ENCODE peak calls at places on chromosomes 4 and X, in nine cellular contexts. P is heart left ventricle; N is fibroblast of lung; L is CD8-positive, alpha-beta T cell; Y is mammary epithelial cell; W is fibroblast of mammary gland; O is breast epithelium; X is brain microvascular endothelial cell; M is AG04450. R is an unnamed sample.

GRCh38 chr4:35734381-35735098 is 509.8 kb downstream of the ARAP2 start:
- DNase-seq in P (no peak), N (no peak), L (no peak), Y (no peak), W (no peak), O (no peak), X (no peak), M (no peak), R (no peak)

GRCh38 chrX:47191331-47191730 is 2.3 kb upstream of the UBA1 start:
- DNase-seq in P (no peak), N (no peak), L (no peak), Y (peak), W (peak), O (no peak), X (no peak), M (no peak), R (no peak)

GRCh38 chrX:19121898-19122640 is at the start of gene ADGRG2:
- DNase-seq in P (peak), N (peak), L (no peak), Y (peak), W (peak), O (no peak), X (no peak), M (no peak), R (peak)

GRCh38 chrX:49829016-49829415 is at the start of gene PAGE4:
- DNase-seq in P (no peak), N (no peak), L (no peak), Y (no peak), W (no peak), O (no peak), X (no peak), M (no peak), R (no peak)

GRCh38 chrX:118182050-118182449 is 65.4 kb upstream of the KLHL13 start:
- DNase-seq in P (no peak), N (peak), L (no peak), Y (no peak), W (peak), O (no peak), X (no peak), M (no peak), R (no peak)

GRCh38 chrX:23511783-23512182 is 155.5 kb upstream of the PRDX4 start:
- DNase-seq in P (no peak), N (no peak), L (no peak), Y (no peak), W (no peak), O (no peak), X (no peak), M (no peak), R (no peak)

GRCh38 chrX:72478351-72478750 is 94.3 kb downstream of the HDAC8 start:
- DNase-seq in P (no peak), N (no peak), L (no peak), Y (no peak), W (no peak), O (no peak), X (no peak), M (no peak), R (no peak)

GRCh38 chrX:138859421-138859820 is 147.9 kb upstream of the FGF13 start:
- DNase-seq in P (no peak), N (peak), L (no peak), Y (no peak), W (no peak), O (no peak), X (no peak), M (no peak), R (no peak)

GRCh38 chr4:183876268-183876934 is 28.7 kb upstream of the STOX2 start:
- DNase-seq in P (peak), N (peak), L (no peak), Y (peak), W (peak), O (no peak), X (peak), M (peak), R (peak)

GRCh38 chr4:2330119-2331042 is 68.5 kb upstream of the MXD4 start:
- DNase-seq in P (no peak), N (peak), L (no peak), Y (peak), W (peak), O (no peak), X (peak), M (peak), R (no peak)

GRCh38 chr4:61541474-61541873 is 341.3 kb downstream of the ADGRL3 start:
- DNase-seq in P (no peak), N (no peak), L (no peak), Y (no peak), W (no peak), O (no peak), X (no peak), M (no peak), R (no peak)

GRCh38 chr4:827209-828081 is 1.5 kb upstream of the CPLX1 start:
- DNase-seq in P (no peak), N (no peak), L (no peak), Y (no peak), W (no peak), O (peak), X (no peak), M (no peak), R (peak)

GRCh38 chr4:105059337-105059736 is 87.3 kb upstream of the TET2 start:
- DNase-seq in P (no peak), N (peak), L (no peak), Y (peak), W (peak), O (no peak), X (no peak), M (no peak), R (no peak)

GRCh38 chrX:108399427-108400165 is 38.6 kb downstream of the COL4A6 start:
- DNase-seq in P (no peak), N (peak), L (no peak), Y (peak), W (peak), O (no peak), X (peak), M (no peak), R (no peak)

GRCh38 chrX:144637731-144638130 is 609.6 kb upstream of the SPANXN1 start:
- DNase-seq in P (no peak), N (no peak), L (no peak), Y (peak), W (peak), O (no peak), X (peak), M (no peak), R (no peak)

GRCh38 chr4:80614319-80614718 is 278.8 kb downstream of the CFAP299 start:
- DNase-seq in P (no peak), N (no peak), L (no peak), Y (no peak), W (no peak), O (no peak), X (no peak), M (no peak), R (no peak)

GRCh38 chrX:153929576-153929975 is 3.5 kb upstream of the ARHGAP4 start:
- DNase-seq in P (no peak), N (no peak), L (no peak), Y (no peak), W (no peak), O (no peak), X (no peak), M (no peak), R (no peak)

GRCh38 chr4:169253904-169254303 is 16.9 kb downstream of the SH3RF1 start:
- DNase-seq in P (no peak), N (peak), L (no peak), Y (peak), W (peak), O (no peak), X (peak), M (peak), R (no peak)

GRCh38 chr4:109205186-109205585 is 97.3 kb downstream of the COL25A1 start:
- DNase-seq in P (no peak), N (no peak), L (no peak), Y (no peak), W (no peak), O (no peak), X (no peak), M (no peak), R (no peak)

GRCh38 chr4:157702821-157703220 is 470.0 kb downstream of the GASK1B start:
- DNase-seq in P (no peak), N (no peak), L (no peak), Y (no peak), W (no peak), O (no peak), X (no peak), M (no peak), R (no peak)

DNA sequence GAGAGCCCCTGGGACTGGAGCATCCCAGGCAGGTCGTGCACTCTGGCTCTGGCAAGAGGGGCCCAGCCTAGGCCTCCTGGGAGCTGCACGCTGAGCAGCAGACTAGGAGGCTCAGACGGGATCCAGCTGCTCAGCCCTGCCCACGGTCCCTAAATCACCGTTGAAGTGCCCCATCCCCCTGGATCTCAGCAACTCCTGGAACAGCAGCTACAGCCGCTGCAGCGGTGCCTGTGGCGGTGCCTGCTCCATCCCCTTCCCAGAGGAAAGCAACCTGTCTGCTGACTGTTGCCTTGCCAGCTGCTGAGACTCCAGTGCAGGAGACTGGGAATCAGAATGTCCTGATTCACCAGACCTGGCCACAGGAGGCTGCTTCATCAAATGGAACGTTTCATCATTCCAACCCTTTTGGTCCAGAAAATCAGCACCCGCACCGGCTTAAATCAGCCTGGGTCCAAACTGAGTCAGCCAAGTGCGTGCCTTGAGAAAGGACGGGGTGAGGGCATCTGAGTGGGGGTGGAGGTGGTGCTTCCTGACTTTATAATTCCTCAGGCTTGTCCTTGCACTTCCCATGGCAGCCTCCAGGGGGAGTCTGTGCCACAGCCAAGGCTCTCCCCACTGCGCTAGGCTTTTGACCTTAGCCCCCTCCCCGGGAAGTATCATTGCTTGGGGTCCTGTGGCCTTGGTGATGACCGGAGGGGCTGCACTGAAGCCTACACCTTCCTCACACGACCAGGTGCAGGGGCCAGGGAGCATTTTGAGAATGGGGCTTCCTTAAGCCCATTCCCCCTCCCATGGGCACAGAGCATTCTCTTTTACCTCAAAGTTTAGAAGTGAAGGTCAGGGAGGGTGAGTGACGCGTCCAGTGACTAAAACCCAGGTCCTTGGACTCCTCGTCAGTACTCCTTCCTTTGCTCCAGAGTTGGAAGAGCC is 6.5 kb downstream of the ZNF185 start:
- DNase-seq in P (peak), N (peak), L (no peak), Y (peak), W (peak), O (no peak), X (peak), M (no peak), R (no peak)
- H3K4me3 ChIP-seq in P (no peak), N (no peak), L (no peak), Y (no peak), W (no peak), O (no peak), X (no peak), M (no peak), R (no peak)

GRCh38 chrX:39705299-39705698 is 392.5 kb downstream of the BCOR start:
- DNase-seq in P (peak), N (peak), L (no peak), Y (peak), W (peak), O (peak), X (peak), M (peak), R (peak)
- TF ChIP-seq CTCF in P (no peak), N (peak), L (no peak), Y (peak), W (peak), O (peak), X (peak), M (peak), R (peak)

GRCh38 chrX:41382699-41383645 is 49.0 kb downstream of the DDX3X start:
- DNase-seq in P (no peak), N (peak), L (no peak), Y (no peak), W (peak), O (no peak), X (peak), M (no peak), R (no peak)
- H3K4me3 ChIP-seq in P (no peak), N (no peak), L (no peak), Y (no peak), W (no peak), O (no peak), X (no peak), M (no peak), R (no peak)

GRCh38 chr4:147842573-147842972 is 110.7 kb downstream of the ARHGAP10 start:
- DNase-seq in P (peak), N (peak), L (no peak), Y (peak), W (peak), O (no peak), X (peak), M (no peak), R (no peak)

GRCh38 chr4:147846318-147847135 is 114.6 kb downstream of the ARHGAP10 start:
- DNase-seq in P (no peak), N (no peak), L (no peak), Y (no peak), W (no peak), O (no peak), X (no peak), M (no peak), R (no peak)

GRCh38 chr4:147840846-147841732 is 109.2 kb downstream of the ARHGAP10 start:
- DNase-seq in P (no peak), N (no peak), L (no peak), Y (no peak), W (no peak), O (no peak), X (no peak), M (no peak), R (no peak)

GRCh38 chr4:147839651-147840050 is 107.8 kb downstream of the ARHGAP10 start:
- DNase-seq in P (no peak), N (no peak), L (no peak), Y (no peak), W (no peak), O (no peak), X (no peak), M (no peak), R (no peak)

DNA sequence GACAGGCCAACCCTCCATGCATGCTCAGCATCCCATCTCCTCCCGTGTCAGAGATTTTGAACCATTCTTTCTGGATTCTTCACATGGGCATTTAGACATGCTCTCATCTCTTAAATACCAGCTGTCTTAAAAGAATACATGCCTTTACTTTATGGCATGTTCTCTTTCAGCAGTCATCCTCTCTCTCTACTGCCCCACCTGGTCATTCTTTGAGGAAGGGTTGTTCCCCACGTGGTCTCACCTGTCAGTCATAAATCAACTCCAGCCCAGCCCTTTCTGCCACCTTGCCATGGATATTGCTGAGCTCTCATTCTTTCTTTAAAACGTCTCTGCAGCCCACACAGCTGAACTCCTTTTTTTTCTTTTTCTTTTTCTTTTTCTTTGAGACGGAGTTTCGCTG is 111.3 kb downstream of the ARHGAP10 start:
- DNase-seq in P (no peak), N (no peak), L (no peak), Y (no peak), W (no peak), O (no peak), X (no peak), M (no peak), R (no peak)
- TF ChIP-seq CTCF in P (no peak), N (no peak), L (no peak), Y (peak), W (no peak), O (no peak), X (peak), M (peak), R (no peak)

GRCh38 chr4:107018336-107018735 is 17.8 kb downstream of the DKK2 start:
- DNase-seq in P (no peak), N (no peak), L (no peak), Y (no peak), W (no peak), O (no peak), X (no peak), M (no peak), R (no peak)

GRCh38 chr4:107017681-107018321 is 18.3 kb downstream of the DKK2 start:
- DNase-seq in P (no peak), N (no peak), L (no peak), Y (no peak), W (no peak), O (no peak), X (no peak), M (no peak), R (no peak)
- H3K4me3 ChIP-seq in P (no peak), N (no peak), L (no peak), Y (no peak), W (no peak), O (no peak), X (no peak), M (no peak), R (no peak)

GRCh38 chrX:15567267-15567666 is 33.5 kb downstream of the ACE2 start:
- DNase-seq in P (no peak), N (no peak), L (no peak), Y (no peak), W (no peak), O (no peak), X (no peak), M (no peak), R (no peak)

GRCh38 chrX:15564981-15565579 is 35.7 kb downstream of the ACE2 start:
- DNase-seq in P (peak), N (peak), L (no peak), Y (peak), W (peak), O (peak), X (peak), M (peak), R (peak)

GRCh38 chrX:15567886-15568616 is 32.7 kb downstream of the ACE2 start:
- DNase-seq in P (no peak), N (no peak), L (no peak), Y (peak), W (no peak), O (no peak), X (no peak), M (no peak), R (no peak)

GRCh38 chrX:15563056-15563455 is 37.7 kb downstream of the ACE2 start:
- DNase-seq in P (no peak), N (no peak), L (no peak), Y (no peak), W (no peak), O (no peak), X (no peak), M (no peak), R (no peak)

DNA sequence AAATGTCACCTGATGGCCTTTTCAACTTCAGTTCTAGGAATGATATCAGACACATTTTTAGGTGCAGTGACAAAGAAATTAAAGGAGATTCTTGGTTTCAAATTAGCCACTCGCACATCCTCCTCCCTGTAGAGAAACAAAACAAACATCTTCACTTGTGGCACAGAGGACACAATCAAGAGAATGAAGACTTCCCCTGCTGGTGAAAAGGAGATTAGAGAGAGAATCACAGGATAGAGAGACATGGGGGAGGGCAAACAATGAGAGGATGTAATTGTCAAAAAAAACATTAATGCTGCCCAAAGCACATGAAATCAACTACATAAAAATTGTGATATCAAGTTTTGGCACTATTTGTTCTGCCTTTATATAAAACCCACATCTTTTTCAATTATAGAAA is 34.5 kb downstream of the ACE2 start:
- DNase-seq in P (no peak), N (no peak), L (no peak), Y (no peak), W (no peak), O (no peak), X (no peak), M (no peak), R (no peak)
- TF ChIP-seq CTCF in P (no peak), N (peak), L (no peak), Y (peak), W (peak), O (no peak), X (peak), M (peak), R (no peak)

GRCh38 chrX:115679460-115679859 is 118.5 kb downstream of the PLS3 start:
- DNase-seq in P (no peak), N (peak), L (no peak), Y (peak), W (peak), O (no peak), X (peak), M (no peak), R (no peak)
- H3K4me3 ChIP-seq in P (no peak), N (no peak), L (no peak), Y (no peak), W (no peak), O (no peak), X (no peak), M (no peak), R (no peak)

DNA sequence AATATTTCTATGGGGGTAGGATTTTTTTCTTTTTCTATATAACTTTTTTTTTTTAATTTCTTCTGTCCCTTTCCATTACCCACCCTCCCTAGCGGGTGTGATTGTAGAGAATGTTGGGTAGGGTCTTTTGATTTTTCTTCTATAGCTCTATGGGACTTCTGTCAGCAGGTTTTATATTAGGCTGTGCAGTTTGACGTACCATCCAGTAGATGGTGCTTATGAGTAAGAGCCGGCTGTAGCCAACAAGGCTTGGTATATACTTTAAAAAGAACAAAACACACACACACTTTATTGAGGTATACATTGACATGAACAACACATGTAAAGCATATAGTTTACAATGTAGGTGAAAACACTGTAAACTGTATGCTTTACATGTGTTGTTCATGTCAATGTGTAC is 247.9 kb upstream of the POF1B start:
- DNase-seq in P (no peak), N (no peak), L (no peak), Y (no peak), W (no peak), O (no peak), X (no peak), M (no peak), R (no peak)
- TF ChIP-seq CTCF in P (no peak), N (no peak), L (no peak), Y (peak), W (peak), O (no peak), X (peak), M (no peak), R (no peak)